ENCODE peak calls at places on chromosomes 2 and 18, in nine cellular contexts. D is A549; U is MM.1S; A is heart right ventricle; S is upper lobe of right lung; Y is naive thymus-derived CD4-positive, alpha-beta T cell; N is sigmoid colon; B is aorta; C is right cardiac atrium. E is an unnamed sample.

GRCh38 chr18:2961828-2962227 is 51.1 kb downstream of the LPIN2 start:
- DNase-seq in D (no peak), U (peak; percentile 36), A (no peak), S (no peak), Y (no peak), N (no peak), B (no peak), C (no peak), E (no peak)

GRCh38 chr2:140392824-140393223 is 1612.6 kb upstream of the NXPH2 start:
- DNase-seq in D (peak; percentile 18), U (no peak), A (no peak), S (no peak), Y (no peak), N (no peak), B (no peak), C (no peak), E (no peak)

GRCh38 chr2:240211598-240212424 is 71.4 kb upstream of the OTOS start:
- DNase-seq in D (no peak), U (no peak), A (no peak), S (no peak), Y (no peak), N (peak; percentile 57), B (peak; percentile 29), C (no peak), E (peak; percentile 55)

GRCh38 chr18:45589559-45590041 is 25.7 kb upstream of the SLC14A2 start:
- DNase-seq in D (no peak), U (no peak), A (no peak), S (no peak), Y (no peak), N (no peak), B (peak; percentile 60), C (peak; percentile 73), E (peak; percentile 83)

GRCh38 chr2:175854149-175854548 is 147.9 kb downstream of the LNPK start:
- DNase-seq in D (no peak), U (no peak), A (no peak), S (no peak), Y (no peak), N (no peak), B (no peak), C (no peak), E (no peak)

GRCh38 chr18:12014976-12015696 is 33.8 kb downstream of the IMPA2 start:
- DNase-seq in D (no peak), U (no peak), A (no peak), S (no peak), Y (no peak), N (peak; percentile 67), B (no peak), C (no peak), E (no peak)

GRCh38 chr2:99880148-99880983 is 262.0 kb downstream of the AFF3 start:
- DNase-seq in D (no peak), U (no peak), A (no peak), S (no peak), Y (no peak), N (no peak), B (no peak), C (no peak), E (no peak)

GRCh38 chr18:5430131-5430530 is 113.7 kb downstream of the EPB41L3 start:
- DNase-seq in D (no peak), U (no peak), A (no peak), S (no peak), Y (no peak), N (no peak), B (no peak), C (no peak), E (no peak)

GRCh38 chr2:228646061-228646460 is 464.6 kb upstream of the SPHKAP start:
- DNase-seq in D (no peak), U (no peak), A (no peak), S (no peak), Y (no peak), N (no peak), B (no peak), C (no peak), E (no peak)

GRCh38 chr2:112074506-112074905 is 19.4 kb downstream of the TMEM87B start:
- DNase-seq in D (no peak), U (no peak), A (no peak), S (no peak), Y (no peak), N (no peak), B (no peak), C (no peak), E (no peak)

GRCh38 chr18:51957001-51957400 is 383.0 kb upstream of the DCC start:
- DNase-seq in D (no peak), U (no peak), A (no peak), S (no peak), Y (no peak), N (no peak), B (no peak), C (no peak), E (no peak)

GRCh38 chr2:51710222-51710621 is 678.3 kb upstream of the NRXN1 start:
- DNase-seq in D (peak; percentile 23), U (peak; percentile 48), A (no peak), S (no peak), Y (no peak), N (no peak), B (no peak), C (no peak), E (no peak)

DNA sequence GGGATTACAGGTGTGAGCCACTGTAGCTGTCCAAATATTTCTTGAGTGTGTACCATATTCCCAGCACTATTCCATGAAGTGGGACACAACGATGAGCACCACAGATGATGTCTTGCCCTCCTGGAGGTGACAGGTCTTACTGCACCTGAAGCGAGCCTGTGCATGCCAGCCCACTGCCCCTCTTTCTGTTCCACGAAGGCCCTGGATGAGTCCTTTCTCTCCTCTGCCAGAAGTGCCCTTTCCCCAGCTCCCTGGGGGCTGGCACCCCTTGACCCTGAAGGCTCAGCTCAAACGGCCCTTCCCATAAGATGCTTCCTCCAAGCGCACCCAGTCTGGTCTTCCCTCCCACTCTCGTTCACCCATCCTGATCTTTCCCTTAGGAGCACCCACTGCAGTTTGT is 5.5 kb downstream of the ATP6V1B1 start:
- DNase-seq in D (no peak), U (no peak), A (no peak), S (peak; percentile 39), Y (no peak), N (peak; percentile 39), B (no peak), C (no peak), E (no peak)
- H3K4me1 ChIP-seq in D (peaks cover 5% of the 10 kb centered on the region), U (no peaks in the 10 kb centered on the region), A (no peaks in the 10 kb centered on the region), S (no peaks in the 10 kb centered on the region), Y (no peaks in the 10 kb centered on the region), N (no peaks in the 10 kb centered on the region), B (no peaks in the 10 kb centered on the region), C (no peaks in the 10 kb centered on the region), E (no peaks in the 10 kb centered on the region)

DNA sequence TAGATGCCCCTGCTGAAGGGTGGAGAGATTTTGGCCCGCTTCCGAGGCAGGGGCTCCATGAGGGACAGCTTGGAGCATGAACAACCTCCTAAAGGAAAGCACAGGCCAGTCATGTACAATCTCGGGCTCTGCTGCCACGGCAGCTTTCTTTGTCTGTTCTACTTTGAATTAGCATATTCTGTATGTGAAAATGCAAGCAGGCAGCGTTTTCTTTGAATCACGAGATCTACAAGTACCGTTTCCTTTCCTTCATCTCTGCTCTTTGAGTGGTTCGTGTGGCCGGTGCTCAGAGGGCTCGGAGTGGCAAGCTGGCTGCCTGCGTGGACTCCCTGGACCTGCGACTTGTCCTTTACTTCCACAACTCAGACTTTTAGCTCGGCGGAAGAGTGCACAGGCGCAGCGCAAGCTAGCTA is 6.8 kb downstream of the TWIST2 start:
- DNase-seq in D (no peak), U (no peak), A (no peak), S (no peak), Y (no peak), N (peak; percentile 49), B (no peak), C (no peak), E (no peak)
- H3K27ac ChIP-seq in D (no peak overlapping the region), U (no peak overlapping the region), A (no peak overlapping the region), S (no peak overlapping the region), Y (no peak overlapping the region), N (peak overlapping the region; percentile 97), B (no peak overlapping the region), C (no peak overlapping the region), E (no peak overlapping the region)

GRCh38 chr2:46716806-46717732 is 198.5 kb downstream of the MCFD2 start:
- DNase-seq in D (no peak), U (no peak), A (no peak), S (no peak), Y (no peak), N (no peak), B (no peak), C (no peak), E (no peak)
- H3K4me1 ChIP-seq in D (peaks cover 45% of the 10 kb centered on the region), U (no peaks in the 10 kb centered on the region), A (peaks cover 46% of the 10 kb centered on the region), S (peaks cover 27% of the 10 kb centered on the region), Y (peaks cover 23% of the 10 kb centered on the region), N (peaks cover 42% of the 10 kb centered on the region), B (peaks cover 4% of the 10 kb centered on the region), C (peaks cover 12% of the 10 kb centered on the region), E (peaks cover 7% of the 10 kb centered on the region)

GRCh38 chr2:69307696-69308064 is 79.3 kb downstream of the GFPT1 start:
- DNase-seq in D (no peak), U (no peak), A (no peak), S (no peak), Y (no peak), N (no peak), B (peak; percentile 50), C (no peak), E (no peak)
- H3K27ac ChIP-seq in D (peak overlapping the region; percentile 99), U (no peak overlapping the region), A (peak overlapping the region; percentile 85), S (peak overlapping the region; percentile 1), Y (no peak overlapping the region), N (peak overlapping the region; percentile 80), B (peak overlapping the region; percentile 33), C (peak overlapping the region; percentile 10), E (no peak overlapping the region)

GRCh38 chr2:113892004-113892740 is 2.3 kb downstream of the ACTR3 start:
- DNase-seq in D (no peak), U (no peak), A (no peak), S (no peak), Y (no peak), N (no peak), B (no peak), C (no peak), E (no peak)
- H3K4me1 ChIP-seq in D (peaks cover 65% of the 10 kb centered on the region), U (peaks cover 23% of the 10 kb centered on the region), A (peaks cover 79% of the 10 kb centered on the region), S (peaks cover 59% of the 10 kb centered on the region), Y (peaks cover 67% of the 10 kb centered on the region), N (peaks cover 66% of the 10 kb centered on the region), B (peaks cover 12% of the 10 kb centered on the region), C (peaks cover 5% of the 10 kb centered on the region), E (peaks cover 14% of the 10 kb centered on the region)

E was measured in kidney.